ENCODE peak calls at places on chromosomes 16 and 17, in five cellular contexts. One of them, this sample, is unnamed. For H3K4me1, the result is how much of the 10 kb centered on the place peaks cover.

GRCh38 chr16:568401-569258 is 1.1 kb upstream of the PIGQ start:
- DNase-seq in left lung: no peak
- DNase-seq in psoas muscle: no peak
- DNase-seq in cardiac muscle cell: no peak
- DNase-seq in heart right ventricle: no peak
- DNase-seq in this sample: no peak

GRCh38 chr16:14202697-14203096 is 131.6 kb downstream of the MRTFB start:
- DNase-seq in left lung: no peak
- DNase-seq in cardiac muscle cell: no peak
- DNase-seq in heart right ventricle: no peak
- DNase-seq in psoas muscle: no peak
- DNase-seq in this sample: peak

GRCh38 chr17:75738218-75738802 is 17.1 kb downstream of the ITGB4 start:
- DNase-seq in heart right ventricle: no peak
- DNase-seq in psoas muscle: peak
- DNase-seq in left lung: peak
- DNase-seq in cardiac muscle cell: peak
- DNase-seq in this sample: no peak

GRCh38 chr17:42459256-42459982 is 741 bp downstream of the ATP6V0A1 start:
- DNase-seq in cardiac muscle cell: peak
- DNase-seq in left lung: peak
- DNase-seq in heart right ventricle: peak
- DNase-seq in psoas muscle: peak
- DNase-seq in this sample: peak

GRCh38 chr17:62919388-62919787 is 46.6 kb upstream of the TANC2 start:
- DNase-seq in cardiac muscle cell: no peak
- DNase-seq in left lung: no peak
- DNase-seq in heart right ventricle: no peak
- DNase-seq in psoas muscle: no peak
- DNase-seq in this sample: peak

GRCh38 chr16:12231666-12232065 is 255.1 kb downstream of the SNX29 start:
- DNase-seq in cardiac muscle cell: no peak
- DNase-seq in heart right ventricle: no peak
- DNase-seq in psoas muscle: no peak
- DNase-seq in left lung: no peak
- DNase-seq in this sample: no peak

GRCh38 chr16:81928975-81929374 is 82.3 kb downstream of the SDR42E1 start:
- DNase-seq in left lung: peak
- DNase-seq in cardiac muscle cell: no peak
- DNase-seq in psoas muscle: no peak
- DNase-seq in heart right ventricle: no peak
- DNase-seq in this sample: peak

GRCh38 chr17:10843806-10844205 is 5.9 kb upstream of the PIRT start:
- DNase-seq in psoas muscle: no peak
- DNase-seq in heart right ventricle: peak
- DNase-seq in left lung: no peak
- DNase-seq in cardiac muscle cell: peak
- DNase-seq in this sample: no peak

GRCh38 chr16:60648260-60648659 is 1388.0 kb downstream of the CDH8 start:
- DNase-seq in left lung: no peak
- DNase-seq in psoas muscle: no peak
- DNase-seq in heart right ventricle: no peak
- DNase-seq in cardiac muscle cell: no peak
- DNase-seq in this sample: no peak

GRCh38 chr16:61987474-61988012 is 48.7 kb downstream of the CDH8 start:
- DNase-seq in cardiac muscle cell: no peak
- DNase-seq in psoas muscle: no peak
- DNase-seq in left lung: no peak
- DNase-seq in heart right ventricle: no peak
- DNase-seq in this sample: no peak

GRCh38 chr16:3274490-3274889 is 8.8 kb upstream of the ZNF263 start:
- DNase-seq in cardiac muscle cell: no peak
- DNase-seq in psoas muscle: no peak
- DNase-seq in heart right ventricle: no peak
- DNase-seq in left lung: no peak
- DNase-seq in this sample: peak

GRCh38 chr17:79864617-79865250 is 25.5 kb upstream of the CBX4 start:
- DNase-seq in psoas muscle: no peak
- DNase-seq in left lung: peak
- DNase-seq in heart right ventricle: no peak
- DNase-seq in cardiac muscle cell: no peak
- DNase-seq in this sample: no peak

GRCh38 chr17:32928527-32929287 is 754 bp downstream of the TMEM98 start:
- DNase-seq in left lung: no peak
- DNase-seq in heart right ventricle: no peak
- DNase-seq in psoas muscle: no peak
- DNase-seq in cardiac muscle cell: peak
- DNase-seq in this sample: no peak

GRCh38 chr17:2125013-2125535 is 70.2 kb downstream of the HIC1 start:
- DNase-seq in psoas muscle: no peak
- DNase-seq in cardiac muscle cell: peak
- DNase-seq in heart right ventricle: no peak
- DNase-seq in left lung: no peak
- DNase-seq in this sample: no peak

GRCh38 chr17:2123467-2124251 is 68.8 kb downstream of the HIC1 start:
- DNase-seq in cardiac muscle cell: peak
- DNase-seq in left lung: no peak
- DNase-seq in psoas muscle: no peak
- DNase-seq in heart right ventricle: peak
- DNase-seq in this sample: no peak

GRCh38 chr17:2128011-2128410 is 73.1 kb downstream of the HIC1 start:
- DNase-seq in left lung: no peak
- DNase-seq in heart right ventricle: no peak
- DNase-seq in cardiac muscle cell: no peak
- DNase-seq in psoas muscle: no peak
- DNase-seq in this sample: no peak

GRCh38 chr17:2122641-2123302 is 67.9 kb downstream of the HIC1 start:
- DNase-seq in cardiac muscle cell: peak
- DNase-seq in left lung: peak
- DNase-seq in heart right ventricle: peak
- DNase-seq in psoas muscle: peak
- DNase-seq in this sample: peak

DNA sequence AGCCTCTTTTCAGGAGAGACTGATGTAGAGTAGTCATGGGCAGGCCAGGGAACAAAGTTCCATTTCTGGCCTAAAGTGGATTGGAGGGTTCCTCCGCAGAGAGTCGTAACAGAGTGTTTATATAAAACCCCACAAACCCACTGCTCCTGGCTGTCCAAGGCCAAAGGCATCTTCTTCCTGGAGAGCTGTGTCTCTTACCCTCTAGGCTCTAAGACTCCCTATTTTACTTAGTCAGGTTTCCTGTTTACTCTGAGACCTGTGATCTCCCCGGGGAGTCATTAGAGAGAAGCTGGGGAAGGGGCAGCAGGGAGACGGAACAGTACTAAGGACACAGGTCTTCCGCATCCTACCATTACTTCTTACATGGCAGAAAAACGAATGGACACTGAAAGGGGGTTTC is 69.5 kb downstream of the HIC1 start:
- DNase-seq in left lung: no peak
- DNase-seq in cardiac muscle cell: no peak
- DNase-seq in psoas muscle: no peak
- DNase-seq in heart right ventricle: no peak
- DNase-seq in this sample: no peak
- H3K4me1 ChIP-seq in left lung: under half
- H3K4me1 ChIP-seq in cardiac muscle cell: under half
- H3K4me1 ChIP-seq in psoas muscle: under half
- H3K4me1 ChIP-seq in heart right ventricle: under half
- H3K4me1 ChIP-seq in this sample: under half

GRCh38 chr16:89442990-89443726 is 47.2 kb downstream of the ANKRD11 start:
- DNase-seq in cardiac muscle cell: peak
- DNase-seq in heart right ventricle: peak
- DNase-seq in left lung: no peak
- DNase-seq in psoas muscle: peak
- DNase-seq in this sample: peak
- H3K4me3 ChIP-seq in cardiac muscle cell: no peak
- H3K4me3 ChIP-seq in heart right ventricle: no peak
- H3K4me3 ChIP-seq in left lung: no peak
- H3K4me3 ChIP-seq in psoas muscle: peak
- H3K4me3 ChIP-seq in this sample: no peak

GRCh38 chr17:7218166-7218565 is 1.5 kb downstream of the DLG4 start:
- DNase-seq in cardiac muscle cell: no peak
- DNase-seq in psoas muscle: peak
- DNase-seq in left lung: no peak
- DNase-seq in heart right ventricle: no peak
- DNase-seq in this sample: no peak
- H3K27ac ChIP-seq in cardiac muscle cell: peak
- H3K27ac ChIP-seq in psoas muscle: peak
- H3K27ac ChIP-seq in left lung: peak
- H3K27ac ChIP-seq in heart right ventricle: peak
- H3K27ac ChIP-seq in this sample: no peak

GRCh38 chr17:31565652-31566051 is 174.2 kb downstream of the RAB11FIP4 start:
- DNase-seq in left lung: no peak
- DNase-seq in heart right ventricle: no peak
- DNase-seq in psoas muscle: no peak
- DNase-seq in cardiac muscle cell: no peak
- DNase-seq in this sample: no peak

GRCh38 chr17:31566247-31566991 is 174.9 kb downstream of the RAB11FIP4 start:
- DNase-seq in heart right ventricle: no peak
- DNase-seq in psoas muscle: no peak
- DNase-seq in left lung: no peak
- DNase-seq in cardiac muscle cell: no peak
- DNase-seq in this sample: no peak

GRCh38 chr17:31566992-31567373 is 175.5 kb downstream of the RAB11FIP4 start:
- DNase-seq in cardiac muscle cell: no peak
- DNase-seq in psoas muscle: no peak
- DNase-seq in left lung: no peak
- DNase-seq in heart right ventricle: no peak
- DNase-seq in this sample: no peak

GRCh38 chr17:31564291-31564690 is 172.8 kb downstream of the RAB11FIP4 start:
- DNase-seq in left lung: no peak
- DNase-seq in heart right ventricle: no peak
- DNase-seq in cardiac muscle cell: no peak
- DNase-seq in psoas muscle: no peak
- DNase-seq in this sample: no peak

GRCh38 chr17:31564883-31565297 is 173.4 kb downstream of the RAB11FIP4 start:
- DNase-seq in heart right ventricle: peak
- DNase-seq in psoas muscle: no peak
- DNase-seq in left lung: no peak
- DNase-seq in cardiac muscle cell: peak
- DNase-seq in this sample: no peak
- H3K4me1 ChIP-seq in heart right ventricle: half or more
- H3K4me1 ChIP-seq in psoas muscle: under half
- H3K4me1 ChIP-seq in left lung: half or more
- H3K4me1 ChIP-seq in cardiac muscle cell: under half
- H3K4me1 ChIP-seq in this sample: under half

GRCh38 chr17:19410101-19410500 is 931 bp upstream of the RNF112 start:
- DNase-seq in heart right ventricle: no peak
- DNase-seq in cardiac muscle cell: no peak
- DNase-seq in psoas muscle: no peak
- DNase-seq in left lung: no peak
- DNase-seq in this sample: no peak

GRCh38 chr17:19411641-19412040 is 609 bp downstream of the RNF112 start:
- DNase-seq in left lung: no peak
- DNase-seq in psoas muscle: no peak
- DNase-seq in cardiac muscle cell: no peak
- DNase-seq in heart right ventricle: no peak
- DNase-seq in this sample: peak

GRCh38 chr17:19409509-19409908 is 1.5 kb upstream of the RNF112 start:
- DNase-seq in heart right ventricle: no peak
- DNase-seq in psoas muscle: no peak
- DNase-seq in cardiac muscle cell: peak
- DNase-seq in left lung: no peak
- DNase-seq in this sample: no peak

GRCh38 chr17:19412510-19412909 is 1.5 kb downstream of the RNF112 start:
- DNase-seq in heart right ventricle: no peak
- DNase-seq in psoas muscle: no peak
- DNase-seq in cardiac muscle cell: no peak
- DNase-seq in left lung: peak
- DNase-seq in this sample: no peak

GRCh38 chr17:19410875-19411291 is at the start of gene RNF112:
- DNase-seq in psoas muscle: peak
- DNase-seq in heart right ventricle: no peak
- DNase-seq in left lung: peak
- DNase-seq in cardiac muscle cell: peak
- DNase-seq in this sample: peak
- H3K4me3 ChIP-seq in psoas muscle: peak
- H3K4me3 ChIP-seq in heart right ventricle: peak
- H3K4me3 ChIP-seq in left lung: no peak
- H3K4me3 ChIP-seq in cardiac muscle cell: no peak
- H3K4me3 ChIP-seq in this sample: peak

GRCh38 chr17:19341641-19342610 is 20.6 kb downstream of the B9D1 start:
- DNase-seq in left lung: no peak
- DNase-seq in cardiac muscle cell: peak
- DNase-seq in heart right ventricle: no peak
- DNase-seq in psoas muscle: no peak
- DNase-seq in this sample: no peak
- H3K27ac ChIP-seq in left lung: no peak
- H3K27ac ChIP-seq in cardiac muscle cell: peak
- H3K27ac ChIP-seq in heart right ventricle: no peak
- H3K27ac ChIP-seq in psoas muscle: no peak
- H3K27ac ChIP-seq in this sample: no peak

GRCh38 chr17:15918261-15918660 is 26.7 kb upstream of the ADORA2B start:
- DNase-seq in heart right ventricle: no peak
- DNase-seq in cardiac muscle cell: no peak
- DNase-seq in left lung: no peak
- DNase-seq in psoas muscle: no peak
- DNase-seq in this sample: no peak

GRCh38 chr17:15918661-15919259 is 26.2 kb upstream of the ADORA2B start:
- DNase-seq in heart right ventricle: peak
- DNase-seq in cardiac muscle cell: no peak
- DNase-seq in left lung: no peak
- DNase-seq in psoas muscle: no peak
- DNase-seq in this sample: no peak

GRCh38 chr17:15917439-15918027 is 27.4 kb upstream of the ADORA2B start:
- DNase-seq in heart right ventricle: no peak
- DNase-seq in cardiac muscle cell: peak
- DNase-seq in psoas muscle: no peak
- DNase-seq in left lung: peak
- DNase-seq in this sample: no peak

GRCh38 chr17:15915996-15916395 is 28.9 kb upstream of the ADORA2B start:
- DNase-seq in heart right ventricle: no peak
- DNase-seq in left lung: no peak
- DNase-seq in psoas muscle: no peak
- DNase-seq in cardiac muscle cell: no peak
- DNase-seq in this sample: no peak

DNA sequence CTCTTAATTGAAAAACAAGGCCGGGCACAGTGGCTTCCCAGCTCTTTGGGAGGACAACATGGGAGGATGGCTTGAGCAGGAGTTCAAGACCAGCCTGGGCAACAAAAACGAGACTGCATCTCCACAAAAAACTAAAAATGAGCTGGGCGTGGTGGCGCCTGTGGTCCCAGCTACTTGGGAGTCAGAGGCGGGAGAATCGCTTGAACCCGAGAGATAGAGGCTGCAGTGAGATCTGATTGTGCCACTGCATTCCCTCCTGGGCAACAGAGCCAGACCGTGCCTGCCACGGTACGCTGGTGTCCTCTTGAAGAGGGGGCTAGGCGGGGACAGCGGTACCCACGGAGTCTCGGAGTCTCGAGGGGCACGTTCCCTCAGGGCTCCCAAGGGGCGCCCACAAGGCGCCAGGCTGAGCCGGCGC is 27.9 kb upstream of the ADORA2B start:
- DNase-seq in psoas muscle: no peak
- DNase-seq in left lung: no peak
- DNase-seq in cardiac muscle cell: no peak
- DNase-seq in heart right ventricle: no peak
- DNase-seq in this sample: no peak
- H3K4me1 ChIP-seq in psoas muscle: under half
- H3K4me1 ChIP-seq in left lung: under half
- H3K4me1 ChIP-seq in cardiac muscle cell: under half
- H3K4me1 ChIP-seq in heart right ventricle: under half
- H3K4me1 ChIP-seq in this sample: under half